ENCODE peak calls at places on chromosomes 2 and 18, in ten cellular contexts. H is stomach, T is A549, Z is HepG2, Y is suprapubic skin, K is tibial nerve, J is transverse colon, D is sigmoid colon, A is esophagus muscularis mucosa, E is SK-N-SH. Q is an unnamed sample.

GRCh38 chr18:6994053-6994452 is 123.5 kb downstream of the LAMA1 start:
- DNase-seq in H (no peak), T (no peak), Z (no peak), Y (no peak), K (no peak), J (no peak), D (no peak), A (no peak), E (no peak), Q (no peak)

GRCh38 chr2:72115361-72116080 is 32.1 kb downstream of the CYP26B1 start:
- DNase-seq in H (no peak), T (peak; percentile 87), Z (no peak), Y (no peak), K (no peak), J (no peak), D (peak; percentile 62), A (no peak), E (peak; percentile 46), Q (no peak)

GRCh38 chr2:32450851-32451250 is 94.0 kb downstream of the BIRC6 start:
- DNase-seq in H (no peak), T (no peak), Z (no peak), Y (no peak), K (no peak), J (no peak), D (no peak), A (no peak), E (no peak), Q (no peak)

GRCh38 chr2:220847587-220847986 is 724.5 kb downstream of the EPHA4 start:
- DNase-seq in H (no peak), T (peak; percentile 48), Z (no peak), Y (no peak), K (no peak), J (no peak), D (no peak), A (no peak), E (no peak), Q (no peak)

GRCh38 chr2:124983595-124983994 is 958.5 kb downstream of the CNTNAP5 start:
- DNase-seq in H (no peak), T (no peak), Z (no peak), Y (no peak), K (no peak), J (no peak), D (no peak), A (no peak), E (no peak), Q (no peak)

GRCh38 chr2:188813846-188814245 is 160.3 kb upstream of the COL3A1 start:
- DNase-seq in H (no peak), T (no peak), Z (no peak), Y (no peak), K (no peak), J (peak; percentile 9), D (peak; percentile 77), A (no peak), E (no peak), Q (no peak)

GRCh38 chr2:58569460-58570185 is 328.5 kb upstream of the FANCL start:
- DNase-seq in H (no peak), T (no peak), Z (no peak), Y (no peak), K (no peak), J (no peak), D (no peak), A (no peak), E (no peak), Q (no peak)

GRCh38 chr2:143732076-143732475 is 602.9 kb downstream of the ARHGAP15 start:
- DNase-seq in H (no peak), T (peak; percentile 4), Z (no peak), Y (no peak), K (no peak), J (no peak), D (no peak), A (no peak), E (no peak), Q (no peak)

GRCh38 chr18:35088931-35089330 is 47.7 kb downstream of the MAPRE2 start:
- DNase-seq in H (no peak), T (no peak), Z (no peak), Y (no peak), K (no peak), J (no peak), D (no peak), A (no peak), E (no peak), Q (no peak)

GRCh38 chr2:20173496-20174402 is 51.2 kb downstream of the SDC1 start:
- DNase-seq in H (peak; percentile 22), T (no peak), Z (no peak), Y (no peak), K (no peak), J (no peak), D (no peak), A (no peak), E (peak; percentile 69), Q (no peak)

GRCh38 chr2:152243723-152244122 is 68.2 kb upstream of the STAM2 start:
- DNase-seq in H (no peak), T (no peak), Z (peak; percentile 17), Y (no peak), K (no peak), J (no peak), D (no peak), A (no peak), E (no peak), Q (no peak)

GRCh38 chr2:42138163-42139016 is 30.8 kb upstream of the EML4 start:
- DNase-seq in H (peak; percentile 57), T (peak; percentile 71), Z (no peak), Y (no peak), K (peak; percentile 68), J (no peak), D (no peak), A (peak; percentile 81), E (no peak), Q (peak; percentile 53)
- TF ChIP-seq EP300 in H (no peak), T (no peak), Z (no peak), Y (no peak), K (no peak), J (no peak), D (no peak), A (no peak), E (peak; percentile 60), Q (no peak)

DNA sequence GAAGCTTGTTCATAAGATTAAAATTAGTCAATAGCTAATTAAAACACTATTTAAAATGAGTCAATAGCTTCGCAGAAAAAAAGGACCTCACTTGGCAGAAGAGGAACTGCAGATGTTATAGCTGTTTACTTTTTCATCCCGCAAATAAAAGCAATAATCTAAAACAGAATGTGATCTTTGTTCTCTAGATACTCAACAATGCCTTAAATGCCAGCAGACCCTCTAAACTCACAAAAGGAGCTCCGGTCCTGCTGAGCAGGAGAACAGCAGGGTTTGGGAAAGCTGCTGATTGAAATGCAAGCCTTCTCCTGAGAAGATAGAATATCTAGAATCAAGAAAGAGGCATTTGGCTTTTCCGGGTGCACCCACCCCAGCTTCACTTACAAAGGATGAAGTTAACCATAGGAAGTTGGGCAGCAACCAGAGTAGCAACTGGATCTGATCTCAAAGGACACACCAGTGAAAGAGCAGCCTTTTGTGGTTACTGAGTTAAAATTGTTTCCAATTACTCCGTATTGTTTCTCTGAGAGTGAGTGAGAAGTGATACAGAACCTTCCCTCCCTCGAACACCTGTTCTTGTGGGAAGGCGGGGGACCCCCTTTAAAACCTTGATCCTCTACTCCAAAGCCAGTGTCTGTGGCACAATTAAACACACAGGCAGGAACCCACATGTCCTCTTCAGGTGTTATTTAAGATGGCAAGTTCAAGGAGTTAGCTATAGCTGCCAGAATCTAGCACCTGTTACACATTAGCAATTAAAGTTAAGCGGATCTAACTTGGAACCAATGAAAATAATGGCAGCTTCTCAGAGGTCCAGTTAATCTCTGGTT is 6.8 kb downstream of the CCBE1 start:
- DNase-seq in H (no peak), T (no peak), Z (no peak), Y (no peak), K (no peak), J (no peak), D (no peak), A (no peak), E (no peak), Q (no peak)
- TF ChIP-seq EP300 in H (no peak), T (no peak), Z (no peak), Y (no peak), K (no peak), J (no peak), D (no peak), A (no peak), E (no peak), Q (no peak)

GRCh38 chr2:100944617-100945432 is 57.3 kb upstream of the RPL31 start:
- DNase-seq in H (peak; percentile 17), T (no peak), Z (no peak), Y (no peak), K (no peak), J (no peak), D (no peak), A (no peak), E (no peak), Q (no peak)

GRCh38 chr2:100940240-100940639 is 61.8 kb upstream of the RPL31 start:
- DNase-seq in H (no peak), T (no peak), Z (no peak), Y (no peak), K (no peak), J (no peak), D (no peak), A (no peak), E (no peak), Q (no peak)

GRCh38 chr2:100939445-100939844 is 62.6 kb upstream of the RPL31 start:
- DNase-seq in H (no peak), T (no peak), Z (no peak), Y (no peak), K (no peak), J (no peak), D (no peak), A (no peak), E (no peak), Q (no peak)

GRCh38 chr2:100940766-100941645 is 61.1 kb upstream of the RPL31 start:
- DNase-seq in H (no peak), T (no peak), Z (no peak), Y (no peak), K (no peak), J (peak; percentile 31), D (no peak), A (no peak), E (no peak), Q (no peak)

DNA sequence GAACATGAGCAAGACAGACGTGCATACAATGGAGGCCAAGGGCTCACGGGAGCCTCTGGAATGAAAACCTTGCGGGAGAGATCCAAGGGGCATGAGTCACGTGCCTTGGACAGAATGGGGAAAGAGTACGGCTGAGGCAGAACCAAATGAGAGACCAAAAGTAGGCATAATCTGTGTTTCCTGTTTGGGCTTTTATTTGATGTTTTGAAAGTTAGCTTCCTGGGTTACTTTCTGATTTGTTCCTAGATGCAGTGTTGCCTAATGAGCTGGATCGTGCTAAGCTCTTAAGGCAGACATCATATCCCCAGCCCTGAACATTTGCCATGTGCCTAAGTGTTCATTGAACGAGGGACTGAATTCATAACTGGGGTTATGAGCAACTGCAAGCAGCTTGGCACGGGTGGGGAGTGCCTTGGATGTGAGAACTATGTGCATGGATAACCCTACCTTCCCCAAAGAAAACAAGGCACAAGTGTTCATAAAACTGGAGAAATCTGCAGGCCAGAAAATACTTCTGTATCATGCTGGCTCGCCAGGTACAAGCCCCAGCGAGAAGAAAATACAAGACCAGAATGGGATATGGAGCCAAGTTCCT is 60.3 kb upstream of the RPL31 start:
- DNase-seq in H (no peak), T (no peak), Z (no peak), Y (no peak), K (no peak), J (no peak), D (no peak), A (no peak), E (no peak), Q (no peak)
- TF ChIP-seq EP300 in H (no peak), T (no peak), Z (no peak), Y (no peak), K (no peak), J (no peak), D (no peak), A (no peak), E (no peak), Q (no peak)

GRCh38 chr2:39913648-39914456 is 134.8 kb upstream of the THUMPD2 start:
- DNase-seq in H (no peak), T (peak; percentile 73), Z (peak; percentile 60), Y (no peak), K (peak; percentile 50), J (no peak), D (no peak), A (no peak), E (peak; percentile 57), Q (no peak)
- TF ChIP-seq EP300 in H (no peak), T (no peak), Z (no peak), Y (no peak), K (no peak), J (no peak), D (no peak), A (no peak), E (peak; percentile 38), Q (no peak)